ENCODE peak calls at places on chromosomes 4 and X, in ten cellular contexts. G is A549, L is activated T-helper 1 cell treated with Interleukin-2 at 50 U/mL for 16 hours, Z is lower leg skin, O is NCI-H446, T is HTR-8/SVneo, K is RPMI8226, V is AML-193, P is amniotic epithelial cell, E is coronary artery. U is an unnamed sample.

GRCh38 chr4:72858328-72858727 is 211.2 kb downstream of the COX18 start:
- DNase-seq in L (no peak), P (peak), E (no peak), Z (no peak), K (no peak), O (no peak), G (no peak), T (peak), V (no peak), U (no peak)

GRCh38 chr4:183390374-183390773 is 54.1 kb upstream of the CDKN2AIP start:
- DNase-seq in G (no peak), P (no peak), E (no peak), L (no peak), K (no peak), V (no peak), T (no peak), Z (no peak), O (no peak), U (no peak)

GRCh38 chr4:77950204-77950603 is 87.6 kb downstream of the MRPL1 start:
- DNase-seq in O (no peak), Z (no peak), V (no peak), K (no peak), T (no peak), E (no peak), L (no peak), P (no peak), G (no peak), U (no peak)

GRCh38 chr4:107243141-107243779 is 207.1 kb upstream of the DKK2 start:
- DNase-seq in G (no peak), P (no peak), K (no peak), L (no peak), V (no peak), O (no peak), T (no peak), E (no peak), Z (no peak), U (no peak)

GRCh38 chr4:2366252-2367192 is 51.9 kb downstream of the ZFYVE28 start:
- DNase-seq in K (no peak), O (no peak), P (no peak), E (peak), T (no peak), G (no peak), V (no peak), Z (peak), L (no peak), U (no peak)

GRCh38 chr4:86565641-86566040 is 28.5 kb upstream of the PTPN13 start:
- DNase-seq in V (peak), Z (no peak), G (no peak), K (no peak), O (no peak), P (no peak), T (no peak), E (no peak), L (no peak), U (no peak)

GRCh38 chr4:186719925-186720694 is 3.5 kb downstream of the FAT1 start:
- DNase-seq in L (no peak), P (peak), T (no peak), Z (no peak), E (no peak), O (no peak), G (no peak), K (peak), V (peak), U (no peak)

GRCh38 chrX:153482376-153483015 is 12.1 kb upstream of the HAUS7 start:
- DNase-seq in T (no peak), P (no peak), E (no peak), V (no peak), K (no peak), L (no peak), Z (no peak), O (no peak), G (no peak), U (no peak)

GRCh38 chrX:51608766-51609165 is 9.9 kb downstream of the CENPVL3 start:
- DNase-seq in K (no peak), V (no peak), E (no peak), P (peak), T (no peak), G (no peak), L (no peak), Z (no peak), O (no peak), U (no peak)

GRCh38 chrX:130184857-130185256 is 13.1 kb downstream of the RAB33A start:
- DNase-seq in V (no peak), P (peak), E (no peak), K (no peak), Z (peak), T (no peak), L (no peak), O (no peak), G (no peak), U (no peak)

GRCh38 chr4:1407657-1408333 is 1.6 kb upstream of the NKX1-1 start:
- DNase-seq in O (no peak), T (no peak), L (no peak), Z (peak), E (peak), G (no peak), K (no peak), V (no peak), P (no peak), U (no peak)

GRCh38 chr4:17323619-17324400 is 188.1 kb downstream of the QDPR start:
- DNase-seq in G (no peak), T (no peak), E (no peak), O (no peak), K (no peak), V (no peak), L (no peak), P (no peak), Z (no peak), U (no peak)

GRCh38 chr4:174437324-174437723 is 85.0 kb downstream of the HPGD start:
- DNase-seq in P (peak), L (no peak), O (no peak), Z (no peak), E (no peak), T (no peak), K (no peak), V (no peak), G (peak), U (no peak)

GRCh38 chr4:185847352-185848078 is 35.5 kb upstream of the SORBS2 start:
- DNase-seq in T (peak), O (no peak), G (peak), P (peak), L (no peak), Z (no peak), K (no peak), E (no peak), V (no peak), U (no peak)

GRCh38 chrX:77342028-77342427 is 105.2 kb upstream of the FGF16 start:
- DNase-seq in G (no peak), L (no peak), Z (no peak), K (no peak), E (no peak), T (no peak), V (no peak), O (no peak), P (no peak), U (no peak)

GRCh38 chr4:149719806-149720205 is 95.8 kb downstream of the IQCM start:
- DNase-seq in O (no peak), T (no peak), K (no peak), V (no peak), G (no peak), P (no peak), L (no peak), E (no peak), Z (no peak), U (no peak)

GRCh38 chr4:76539979-76540378 is 105.0 kb downstream of the SHROOM3 start:
- DNase-seq in V (no peak), K (no peak), E (no peak), L (no peak), Z (no peak), G (no peak), O (no peak), T (no peak), P (peak), U (no peak)

GRCh38 chr4:186227221-186227620 is at the start of gene KLKB1:
- DNase-seq in K (peak), V (no peak), Z (no peak), T (no peak), P (no peak), L (no peak), O (no peak), G (no peak), E (no peak), U (no peak)

GRCh38 chr4:71189471-71189870 is 149.3 kb upstream of the SLC4A4 start:
- DNase-seq in L (no peak), P (peak), G (no peak), K (no peak), Z (no peak), V (no peak), E (no peak), T (no peak), O (no peak), U (no peak)

GRCh38 chrX:16487620-16488380 is 162.2 kb upstream of the S100G start:
- DNase-seq in V (no peak), Z (no peak), E (no peak), K (no peak), O (no peak), G (no peak), T (no peak), L (no peak), P (peak), U (no peak)

GRCh38 chrX:10086683-10087082 is 70.1 kb upstream of the CLCN4 start:
- DNase-seq in T (no peak), G (no peak), L (no peak), O (no peak), V (no peak), E (no peak), K (no peak), P (no peak), Z (peak), U (no peak)

GRCh38 chr4:78379040-78379439 is 172.5 kb upstream of the ANXA3 start:
- DNase-seq in L (no peak), V (no peak), K (no peak), E (no peak), O (no peak), G (no peak), T (no peak), P (no peak), Z (no peak), U (no peak)

GRCh38 chr4:166501941-166502382 is 628.9 kb downstream of the TLL1 start:
- DNase-seq in P (peak), G (peak), V (no peak), Z (no peak), K (peak), O (no peak), T (peak), E (no peak), L (no peak), U (peak)

GRCh38 chr4:81896936-81897335 is 425.2 kb upstream of the RASGEF1B start:
- DNase-seq in T (no peak), L (no peak), V (no peak), P (no peak), G (no peak), O (no peak), K (no peak), Z (no peak), E (no peak), U (no peak)

GRCh38 chrX:11146411-11146810 is 35.3 kb downstream of the HCCS start:
- DNase-seq in Z (no peak), O (no peak), K (no peak), V (no peak), L (no peak), E (no peak), T (no peak), G (no peak), P (no peak), U (no peak)

GRCh38 chrX:46582964-46583363 is 9.4 kb downstream of the CHST7 start:
- DNase-seq in E (no peak), O (no peak), G (no peak), V (no peak), K (no peak), Z (peak), P (peak), T (no peak), L (no peak), U (no peak)

GRCh38 chr4:146521543-146522097 is at the start of gene SLC10A7:
- DNase-seq in L (peak), K (peak), Z (peak), E (peak), V (peak), P (peak), T (peak), G (peak), O (peak), U (peak)